ENCODE peak calls at places on chromosomes 4 and X, in seven cellular contexts. P is dorsolateral prefrontal cortex, Z is AG10803, E is HFFc6, T is astrocyte of the spinal cord, Q is mucosa of descending colon, K is lower leg skin. A is an unnamed sample.

GRCh38 chrX:40173662-40174593 is 76.2 kb upstream of the BCOR start:
- DNase-seq in P (no peak), Z (no peak), E (peak), T (no peak), Q (peak), K (no peak), A (no peak)

GRCh38 chr4:124396333-124396732 is 316.2 kb downstream of the ANKRD50 start:
- DNase-seq in P (no peak), Z (no peak), E (no peak), T (no peak), Q (no peak), K (no peak), A (no peak)

GRCh38 chr4:1247811-1248261 is 1.1 kb downstream of the CTBP1 start:
- DNase-seq in P (no peak), Z (no peak), E (no peak), T (no peak), Q (no peak), K (no peak), A (no peak)

GRCh38 chr4:9762823-9763475 is 18.5 kb upstream of the DRD5 start:
- DNase-seq in P (no peak), Z (peak), E (peak), T (peak), Q (peak), K (peak), A (peak)

GRCh38 chr4:48375651-48376291 is 34.4 kb downstream of the SLAIN2 start:
- DNase-seq in P (no peak), Z (peak), E (peak), T (peak), Q (peak), K (peak), A (no peak)

GRCh38 chrX:106874075-106874474 is 29.1 kb downstream of the RIPPLY1 start:
- DNase-seq in P (no peak), Z (peak), E (peak), T (peak), Q (no peak), K (no peak), A (no peak)

GRCh38 chrX:18410038-18410437 is 15.4 kb upstream of the CDKL5 start:
- DNase-seq in P (no peak), Z (peak), E (peak), T (peak), Q (no peak), K (no peak), A (no peak)

GRCh38 chr4:37728064-37728463 is 41.9 kb upstream of the RELL1 start:
- DNase-seq in P (no peak), Z (no peak), E (no peak), T (no peak), Q (no peak), K (no peak), A (no peak)

GRCh38 chr4:38612996-38613395 is 51.0 kb upstream of the KLF3 start:
- DNase-seq in P (no peak), Z (no peak), E (no peak), T (peak), Q (no peak), K (no peak), A (no peak)

GRCh38 chrX:10922158-10922557 is 189.0 kb upstream of the HCCS start:
- DNase-seq in P (no peak), Z (peak), E (peak), T (peak), Q (no peak), K (no peak), A (no peak)

GRCh38 chrX:3548743-3549441 is 164.6 kb downstream of the PRKX start:
- DNase-seq in P (no peak), Z (peak), E (peak), T (peak), Q (no peak), K (no peak), A (no peak)

GRCh38 chrX:85359051-85359450 is 20.4 kb downstream of the POF1B start:
- DNase-seq in P (no peak), Z (no peak), E (no peak), T (no peak), Q (no peak), K (no peak), A (no peak)

GRCh38 chr4:130808492-130808891 is 1712.5 kb downstream of the C4orf33 start:
- DNase-seq in P (no peak), Z (no peak), E (peak), T (peak), Q (no peak), K (no peak), A (no peak)

GRCh38 chr4:121072080-121072835 is at the start of gene NDNF:
- DNase-seq in P (peak), Z (peak), E (no peak), T (peak), Q (peak), K (no peak), A (peak)

GRCh38 chrX:39532761-39533160 is 565.0 kb downstream of the BCOR start:
- DNase-seq in P (no peak), Z (no peak), E (no peak), T (no peak), Q (no peak), K (no peak), A (no peak)

GRCh38 chrX:130725519-130725918 is 177.5 kb downstream of the ENOX2 start:
- DNase-seq in P (no peak), Z (no peak), E (no peak), T (no peak), Q (no peak), K (no peak), A (no peak)
- TF ChIP-seq CTCF in P (no peak), Z (no peak), E (no peak), T (no peak), Q (no peak), K (no peak), A (no peak)

DNA sequence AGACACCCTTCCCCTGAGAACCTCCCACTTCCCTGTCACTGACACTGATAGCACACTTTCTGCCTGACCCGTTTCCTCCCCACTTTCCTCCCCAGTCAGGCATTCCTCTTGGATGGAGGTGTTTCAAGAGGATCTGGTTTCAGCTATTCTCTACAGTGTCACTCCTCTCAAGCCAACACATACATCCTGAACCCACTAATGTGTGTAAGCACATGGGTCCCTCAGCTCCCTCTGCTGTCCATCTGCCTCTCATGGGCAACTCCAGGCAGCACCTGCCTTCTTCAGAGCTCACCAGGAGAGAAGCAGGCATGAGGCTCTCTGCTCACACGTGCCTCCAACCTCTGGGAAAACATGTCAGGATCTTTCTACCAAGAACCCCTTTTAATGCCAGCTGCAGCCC is 207.6 kb downstream of the NAF1 start:
- DNase-seq in P (no peak), Z (no peak), E (no peak), T (no peak), Q (no peak), K (no peak), A (no peak)
- TF ChIP-seq CTCF in P (no peak), Z (no peak), E (no peak), T (no peak), Q (no peak), K (no peak), A (no peak)

GRCh38 chr4:137226221-137226620 is 306.1 kb downstream of the PCDH18 start:
- DNase-seq in P (no peak), Z (peak), E (no peak), T (no peak), Q (no peak), K (no peak), A (no peak)

GRCh38 chr4:137226900-137227299 is 305.4 kb downstream of the PCDH18 start:
- DNase-seq in P (no peak), Z (no peak), E (peak), T (no peak), Q (no peak), K (no peak), A (no peak)
- TF ChIP-seq CTCF in P (no peak), Z (peak), E (peak), T (peak), Q (no peak), K (no peak), A (no peak)

GRCh38 chr4:104907074-104907649 is 239.5 kb upstream of the TET2 start:
- DNase-seq in P (no peak), Z (no peak), E (no peak), T (no peak), Q (no peak), K (no peak), A (no peak)
- TF ChIP-seq CTCF in P (no peak), Z (no peak), E (no peak), T (no peak), Q (no peak), K (no peak), A (no peak)

GRCh38 chr4:5385741-5386251 is 322.6 kb downstream of the EVC2 start:
- DNase-seq in P (no peak), Z (no peak), E (no peak), T (no peak), Q (peak), K (no peak), A (no peak)

GRCh38 chr4:5389756-5390155 is 318.6 kb downstream of the EVC2 start:
- DNase-seq in P (no peak), Z (no peak), E (no peak), T (no peak), Q (no peak), K (no peak), A (no peak)

GRCh38 chr4:5386921-5387320 is 321.4 kb downstream of the EVC2 start:
- DNase-seq in P (no peak), Z (no peak), E (no peak), T (no peak), Q (no peak), K (no peak), A (no peak)

GRCh38 chr4:5391492-5391891 is 316.9 kb downstream of the EVC2 start:
- DNase-seq in P (no peak), Z (no peak), E (no peak), T (no peak), Q (no peak), K (no peak), A (no peak)

DNA sequence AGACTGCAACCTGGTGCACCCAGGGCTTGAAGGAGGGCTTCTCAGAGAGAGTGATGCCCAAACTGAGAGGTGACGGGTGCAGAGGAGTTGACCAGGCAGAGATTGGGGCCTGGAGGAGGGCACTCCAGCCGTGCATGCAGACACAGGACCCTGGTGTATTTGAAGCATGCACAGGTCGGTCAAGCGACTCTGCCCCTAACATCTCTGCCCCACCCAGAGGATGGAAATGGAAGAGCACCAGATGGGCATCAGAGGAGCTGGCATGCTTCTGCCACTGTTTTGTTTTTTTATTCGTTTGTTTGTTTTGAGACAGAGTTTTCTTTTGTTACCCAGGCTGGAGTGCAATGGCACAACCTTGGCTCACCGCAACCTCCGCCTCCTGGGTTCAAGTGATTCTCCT is 320.9 kb downstream of the EVC2 start:
- DNase-seq in P (no peak), Z (no peak), E (no peak), T (no peak), Q (no peak), K (no peak), A (no peak)
- TF ChIP-seq CTCF in P (no peak), Z (peak), E (peak), T (no peak), Q (no peak), K (no peak), A (no peak)

GRCh38 chrX:28303486-28303885 is 283.8 kb upstream of the IL1RAPL1 start:
- DNase-seq in P (no peak), Z (no peak), E (no peak), T (no peak), Q (no peak), K (no peak), A (no peak)
- TF ChIP-seq CTCF in P (no peak), Z (no peak), E (no peak), T (no peak), Q (no peak), K (no peak), A (no peak)

GRCh38 chr4:122602277-122603142 is 18.4 kb downstream of the IL21 start:
- DNase-seq in P (no peak), Z (peak), E (peak), T (peak), Q (no peak), K (no peak), A (no peak)
- TF ChIP-seq CTCF in P (no peak), Z (peak), E (peak), T (peak), Q (no peak), K (no peak), A (peak)

DNA sequence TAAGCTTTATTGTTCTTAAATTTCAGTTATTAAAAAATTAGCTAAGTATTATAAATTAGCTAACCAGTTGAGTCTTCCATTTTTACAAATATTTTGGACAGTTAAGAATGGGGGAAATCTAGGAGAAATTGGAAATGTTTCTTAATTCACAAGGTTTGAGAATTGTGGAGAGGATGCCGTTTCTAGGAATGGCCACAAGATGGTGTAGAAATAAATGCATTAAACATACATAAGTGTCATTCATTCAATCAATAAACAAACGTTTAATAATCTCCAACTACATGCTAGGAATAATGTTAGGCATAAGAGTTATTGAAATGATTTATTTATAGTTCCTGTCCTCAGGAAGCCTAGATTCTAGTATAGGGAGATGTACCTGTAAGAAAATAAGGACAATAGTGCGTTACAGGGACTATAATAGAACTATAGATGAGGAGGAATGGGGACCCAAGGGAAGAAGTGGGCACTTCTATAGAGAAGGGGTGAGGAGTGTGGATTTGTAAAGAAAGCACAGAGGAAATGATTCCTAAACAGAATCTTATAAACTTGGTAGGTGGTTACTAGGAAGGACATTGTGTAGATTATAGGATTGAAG is 195.7 kb upstream of the ANK2 start:
- DNase-seq in P (no peak), Z (no peak), E (no peak), T (peak), Q (no peak), K (no peak), A (no peak)
- TF ChIP-seq CTCF in P (peak), Z (peak), E (peak), T (peak), Q (no peak), K (no peak), A (peak)

A was measured in heart left ventricle.